ENCODE peak calls at places on chromosomes 1 and 21, in four cellular contexts. T, X, Y and M are unnamed samples. For H3K4me1, the result is how much of the 10 kb centered on the place peaks cover.

GRCh38 chr1:221039616-221040015 is 160.4 kb downstream of the HLX start:
- DNase-seq in T (no peak), X (no peak), Y (no peak), M (no peak)

GRCh38 chr1:225974454-225974853 is 24.7 kb downstream of the SDE2 start:
- DNase-seq in T (peak), X (no peak), Y (no peak), M (peak)

GRCh38 chr1:235215453-235215852 is 54.4 kb upstream of the RBM34 start:
- DNase-seq in T (no peak), X (no peak), Y (no peak), M (no peak)

GRCh38 chr1:227470688-227471087 is 92.7 kb upstream of the ZNF678 start:
- DNase-seq in T (no peak), X (no peak), Y (no peak), M (no peak)

GRCh38 chr1:27520651-27521050 is 30.7 kb upstream of the WASF2 start:
- DNase-seq in T (no peak), X (no peak), Y (no peak), M (no peak)

GRCh38 chr1:245873068-245873467 is 634.0 kb downstream of the SMYD3 start:
- DNase-seq in T (no peak), X (no peak), Y (no peak), M (no peak)

GRCh38 chr1:225603538-225604354 is 49.2 kb downstream of the ENAH start:
- DNase-seq in T (no peak), X (no peak), Y (no peak), M (no peak)

GRCh38 chr1:189185077-189185476 is 1292.6 kb downstream of the BRINP3 start:
- DNase-seq in T (no peak), X (no peak), Y (no peak), M (no peak)

GRCh38 chr1:212722270-212722945 is 22.8 kb upstream of the BATF3 start:
- DNase-seq in T (no peak), X (no peak), Y (no peak), M (no peak)

GRCh38 chr21:41504030-41504429 is 3.9 kb downstream of the TMPRSS2 start:
- DNase-seq in T (no peak), X (no peak), Y (no peak), M (no peak)

GRCh38 chr1:27656157-27656893 is 15.7 kb downstream of the IFI6 start:
- DNase-seq in T (no peak), X (no peak), Y (peak), M (peak)

GRCh38 chr21:46011267-46011967 is 29.8 kb downstream of the COL6A1 start:
- DNase-seq in T (no peak), X (peak), Y (no peak), M (no peak)

GRCh38 chr21:45559216-45560105 is 17.2 kb upstream of the SLC19A1 start:
- DNase-seq in T (no peak), X (peak), Y (no peak), M (peak)

GRCh38 chr21:44555200-44555875 is 3.3 kb downstream of the KRTAP10-3 start:
- DNase-seq in T (no peak), X (peak), Y (no peak), M (peak)

GRCh38 chr1:180272395-180272794 is 42.3 kb downstream of the LHX4 start:
- DNase-seq in T (no peak), X (no peak), Y (no peak), M (no peak)

GRCh38 chr1:10339815-10340214 is 59.0 kb upstream of the PGD start:
- DNase-seq in T (no peak), X (no peak), Y (peak), M (no peak)

GRCh38 chr1:5933050-5933449 is 59.2 kb downstream of the NPHP4 start:
- DNase-seq in T (no peak), X (no peak), Y (no peak), M (no peak)

GRCh38 chr1:89464008-89464407 is 60.6 kb upstream of the LRRC8B start:
- DNase-seq in T (no peak), X (no peak), Y (no peak), M (no peak)

GRCh38 chr1:29709711-29710169 is 473.4 kb downstream of the PTPRU start:
- DNase-seq in T (no peak), X (no peak), Y (no peak), M (no peak)

GRCh38 chr1:194512957-194513356 is 1326.5 kb upstream of the B3GALT2 start:
- DNase-seq in T (no peak), X (no peak), Y (no peak), M (no peak)

GRCh38 chr21:23488245-23488644 is 2119.0 kb downstream of the MRPL39 start:
- DNase-seq in T (no peak), X (no peak), Y (no peak), M (no peak)

GRCh38 chr1:28663871-28664470 is 4.6 kb upstream of the GMEB1 start:
- DNase-seq in T (no peak), X (no peak), Y (no peak), M (no peak)

GRCh38 chr1:165456861-165457260 is 11.9 kb upstream of the RXRG start:
- DNase-seq in T (no peak), X (no peak), Y (no peak), M (no peak)

GRCh38 chr1:160904783-160905616 is 20.0 kb upstream of the ITLN1 start:
- DNase-seq in T (no peak), X (no peak), Y (no peak), M (no peak)

GRCh38 chr21:36747114-36747814 is 48.3 kb downstream of the SIM2 start:
- DNase-seq in T (no peak), X (no peak), Y (no peak), M (no peak)

GRCh38 chr1:180633092-180634045 is 1.5 kb downstream of the XPR1 start:
- DNase-seq in T (no peak), X (no peak), Y (no peak), M (no peak)

GRCh38 chr1:232880354-232880753 is 70.1 kb upstream of the NTPCR start:
- DNase-seq in T (no peak), X (no peak), Y (no peak), M (no peak)

GRCh38 chr1:229952670-229953520 is 114.1 kb upstream of the GALNT2 start:
- DNase-seq in T (no peak), X (no peak), Y (no peak), M (no peak)

GRCh38 chr1:85453640-85454194 is 11.2 kb downstream of the DDAH1 start:
- DNase-seq in T (no peak), X (no peak), Y (no peak), M (no peak)

GRCh38 chr1:234208791-234209190 is 164.5 kb upstream of the COA6 start:
- DNase-seq in T (no peak), X (no peak), Y (no peak), M (no peak)

GRCh38 chr1:75034376-75034775 is 99.8 kb upstream of the LHX8 start:
- DNase-seq in T (no peak), X (no peak), Y (no peak), M (no peak)

GRCh38 chr1:50930965-50931737 is 28.9 kb downstream of the FAF1 start:
- DNase-seq in T (no peak), X (no peak), Y (no peak), M (no peak)

GRCh38 chr1:36287595-36287994 is 18.6 kb upstream of the SH3D21 start:
- DNase-seq in T (no peak), X (no peak), Y (no peak), M (no peak)

GRCh38 chr1:247857986-247858356 is 984 bp downstream of the TRIM58 start:
- DNase-seq in T (no peak), X (no peak), Y (no peak), M (no peak)

GRCh38 chr1:145784409-145784808 is 39.5 kb downstream of the RNF115 start:
- DNase-seq in T (no peak), X (no peak), Y (no peak), M (no peak)

GRCh38 chr21:18030248-18030647 is 211.1 kb upstream of the C21orf91 start:
- DNase-seq in T (no peak), X (no peak), Y (no peak), M (no peak)

DNA sequence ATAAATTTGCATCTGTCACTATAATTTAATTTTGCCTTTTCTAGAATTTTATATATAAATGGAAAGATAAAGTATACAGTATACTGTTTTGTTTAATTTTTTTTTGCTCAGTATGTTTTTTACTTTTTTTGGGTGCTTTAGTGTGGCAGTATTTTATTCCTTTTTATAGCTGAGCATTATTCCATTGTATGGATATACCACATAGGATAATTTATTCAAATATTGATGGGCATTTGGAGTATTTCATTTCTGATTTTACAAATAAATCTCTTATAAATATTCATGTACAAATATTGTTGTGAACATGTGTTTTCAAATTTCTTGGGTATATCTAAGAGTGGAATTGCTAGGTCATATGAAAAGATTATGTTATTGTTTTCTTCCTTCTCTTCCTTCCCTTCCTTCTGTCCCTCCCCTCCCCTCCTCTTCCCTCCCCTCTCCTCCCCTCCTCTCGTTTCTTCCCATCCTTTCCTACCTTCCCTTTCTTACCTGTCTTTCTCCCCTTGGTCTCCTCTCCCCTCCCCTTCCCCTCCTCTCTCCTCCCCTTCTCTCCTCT is 18.5 kb downstream of the SLC35A3 start:
- DNase-seq in T (no peak), X (no peak), Y (no peak), M (no peak)
- H3K4me1 ChIP-seq in T (under half), X (under half), Y (under half), M (under half)

DNA sequence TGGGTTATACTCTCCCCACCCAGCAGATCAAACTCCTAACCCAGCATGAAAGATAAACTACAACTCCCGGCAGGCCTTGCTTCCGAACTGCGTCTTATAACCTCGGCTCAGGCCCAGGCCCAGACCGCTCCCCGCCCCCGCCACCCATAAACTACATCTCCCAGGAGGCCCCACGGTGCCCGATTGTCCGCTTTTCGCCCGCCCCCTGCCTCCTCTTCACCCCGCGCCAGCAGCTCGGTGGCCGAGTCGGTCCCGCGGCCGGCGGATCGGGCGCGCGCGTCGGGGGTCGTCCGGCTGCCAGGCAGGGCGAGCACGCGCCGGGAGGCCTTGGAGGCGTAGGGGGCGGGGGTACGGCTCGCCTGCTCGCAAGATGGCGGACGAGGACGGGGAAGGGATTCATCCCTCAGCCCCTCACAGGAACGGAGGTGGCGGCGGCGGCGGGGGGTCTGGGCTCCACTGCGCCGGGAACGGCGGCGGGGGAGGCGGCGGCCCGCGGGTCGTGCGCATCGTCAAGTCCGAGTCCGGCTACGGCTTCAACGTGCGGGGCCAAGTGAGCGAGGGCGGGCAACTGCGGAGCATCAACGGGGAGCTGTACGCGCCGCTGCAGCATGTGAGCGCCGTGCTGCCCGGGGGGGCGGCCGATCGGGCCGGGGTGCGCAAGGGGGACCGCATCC is at the start of gene SNX27:
- DNase-seq in T (peak), X (peak), Y (peak), M (peak)
- TF ChIP-seq POLR2A in T (peak), X (no peak), Y (peak), M (peak)

DNA sequence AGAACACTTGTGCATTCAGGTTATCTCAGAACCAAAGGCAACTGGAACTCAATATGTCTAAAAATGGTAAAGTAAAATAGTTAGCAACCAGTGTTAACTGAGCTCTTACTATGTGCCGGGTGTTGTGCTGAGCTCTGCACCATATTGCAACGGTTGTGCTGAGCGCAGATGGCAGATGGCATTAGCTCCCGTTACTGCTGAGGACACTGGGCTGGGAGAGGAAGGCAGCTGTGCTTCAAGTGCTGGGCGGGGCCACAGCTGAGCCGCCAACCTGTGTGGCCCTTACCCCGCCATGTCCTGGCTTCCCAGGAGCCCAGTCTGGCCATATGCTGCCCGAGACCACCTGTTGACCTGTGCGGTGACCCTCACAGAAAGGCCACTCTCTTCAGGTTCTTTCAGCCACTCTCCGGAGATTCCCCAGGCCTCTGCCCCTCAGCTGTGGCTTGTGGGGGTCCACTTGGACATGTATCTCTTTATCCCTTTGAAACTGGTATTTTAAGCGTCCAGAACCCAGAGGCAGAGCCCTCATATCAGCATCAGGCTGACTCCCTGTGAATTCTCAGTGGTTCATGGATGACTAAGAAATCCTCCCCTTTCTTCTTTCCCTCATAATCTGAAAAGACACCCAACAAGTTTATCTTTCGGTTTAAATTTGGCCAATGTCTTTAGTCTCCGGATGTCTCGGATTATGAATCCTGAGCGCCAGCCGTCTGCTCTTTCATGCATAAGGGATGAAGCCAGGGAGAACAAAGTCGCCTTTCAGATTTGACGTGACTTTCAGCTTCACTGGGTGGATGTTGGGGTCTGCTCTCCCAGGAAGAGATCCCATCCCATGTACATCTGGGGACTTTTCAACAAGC is 26.4 kb downstream of the LDLRAP1 start:
- DNase-seq in T (no peak), X (no peak), Y (no peak), M (no peak)
- H3K27ac ChIP-seq in T (no peak), X (peak), Y (no peak), M (peak)

DNA sequence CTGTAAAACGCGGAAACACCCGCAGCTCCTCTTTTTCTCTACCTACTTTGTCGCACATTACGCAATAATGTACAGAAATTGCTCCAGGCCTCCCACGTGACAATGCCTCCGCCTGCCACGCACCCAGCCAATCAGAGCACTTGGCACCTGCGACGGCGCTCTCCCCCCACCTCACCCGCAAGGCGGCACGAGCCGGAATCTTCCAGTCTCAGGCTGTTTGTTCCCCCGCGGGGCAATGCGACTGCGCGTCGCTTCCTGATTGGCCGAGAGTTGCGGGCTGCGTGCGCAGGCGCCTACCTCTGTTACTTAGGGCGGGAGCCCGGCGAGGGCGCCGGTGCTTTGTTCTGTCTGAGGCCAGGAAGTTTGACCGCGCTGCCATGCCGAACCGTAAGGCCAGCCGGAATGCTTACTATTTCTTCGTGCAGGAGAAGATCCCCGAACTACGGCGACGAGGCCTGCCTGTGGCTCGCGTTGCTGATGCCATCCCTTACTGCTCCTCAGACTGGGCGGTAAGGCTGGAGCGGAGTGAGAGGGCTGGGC is at the start of gene MAEL:
- DNase-seq in T (no peak), X (no peak), Y (no peak), M (no peak)
- H3K4me1 ChIP-seq in T (under half), X (under half), Y (under half), M (under half)

DNA sequence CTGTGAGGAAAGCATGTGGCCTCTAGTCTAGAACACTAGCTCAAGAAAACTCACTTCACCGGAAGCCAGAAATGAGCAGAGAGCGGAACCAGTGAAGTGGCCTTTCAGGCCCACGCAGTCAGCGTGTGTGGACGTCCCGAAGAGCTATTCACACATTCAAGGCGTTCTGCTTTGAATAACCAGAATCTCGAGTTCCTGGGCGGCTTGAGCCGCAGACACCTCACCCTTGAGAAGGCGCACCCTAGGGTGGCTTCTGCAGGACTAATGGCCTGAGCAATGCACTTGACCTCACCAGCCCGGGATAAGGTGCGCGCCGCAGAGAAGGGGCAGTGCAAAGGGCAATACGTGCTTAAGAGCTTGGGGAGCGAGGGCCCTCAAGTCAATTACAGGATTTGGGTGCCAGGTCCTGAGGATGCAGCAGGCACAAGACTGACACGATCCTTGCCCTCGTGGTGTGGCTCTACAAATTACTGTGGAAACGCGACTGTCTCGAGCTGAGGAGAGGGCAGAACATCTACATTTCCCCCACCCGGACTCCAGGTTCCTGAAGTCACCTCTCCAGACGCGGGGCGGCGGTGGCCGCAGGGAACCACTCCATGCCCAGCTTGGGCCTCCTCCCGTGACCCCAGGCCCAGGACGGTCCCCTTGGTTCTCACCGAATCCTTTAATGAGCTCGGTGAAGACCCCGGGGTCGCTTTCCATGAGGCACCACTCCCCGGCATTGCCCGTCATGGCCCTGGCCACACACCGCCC is 455 bp downstream of the UCHL5 start:
- DNase-seq in T (peak), X (peak), Y (peak), M (peak)
- TF ChIP-seq POLR2A in T (no peak), X (no peak), Y (no peak), M (no peak)

GRCh38 chr1:101282314-101283087 is 45.7 kb downstream of the S1PR1 start:
- DNase-seq in T (no peak), X (no peak), Y (no peak), M (no peak)

GRCh38 chr1:101285922-101286568 is 49.2 kb downstream of the S1PR1 start:
- DNase-seq in T (no peak), X (no peak), Y (no peak), M (no peak)

GRCh38 chr1:101284021-101284420 is 47.2 kb downstream of the S1PR1 start:
- DNase-seq in T (no peak), X (no peak), Y (no peak), M (no peak)

GRCh38 chr1:101283443-101283842 is 46.6 kb downstream of the S1PR1 start:
- DNase-seq in T (no peak), X (no peak), Y (no peak), M (no peak)

DNA sequence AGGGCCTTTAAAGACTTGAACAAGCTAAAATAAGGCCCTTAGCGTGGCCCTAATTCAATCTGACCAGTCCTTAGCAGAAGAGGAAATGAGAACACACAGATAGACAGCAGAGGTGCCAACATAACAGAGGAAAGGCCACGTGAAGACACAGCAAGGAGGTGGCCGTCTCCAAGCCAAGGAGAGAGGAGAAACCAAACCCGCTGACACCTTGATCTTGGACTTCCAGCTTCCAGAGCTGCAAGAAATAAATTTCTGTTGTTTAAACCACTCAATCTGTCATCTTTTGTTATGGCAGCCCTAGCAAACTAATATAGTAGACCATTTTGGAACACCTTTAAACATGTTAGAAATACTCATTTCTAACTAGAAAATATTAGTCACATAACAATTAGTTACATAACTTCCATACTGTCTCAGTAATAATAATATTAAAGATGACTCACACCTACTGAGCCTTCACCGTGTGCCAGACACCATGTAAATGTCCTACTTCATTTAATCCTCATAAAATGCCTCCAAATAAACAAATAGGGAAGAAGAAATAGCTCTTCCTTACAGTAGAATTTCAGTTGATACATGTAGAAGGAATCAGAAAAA is 47.9 kb downstream of the S1PR1 start:
- DNase-seq in T (no peak), X (no peak), Y (no peak), M (no peak)
- H3K27ac ChIP-seq in T (no peak), X (no peak), Y (no peak), M (no peak)

GRCh38 chr1:155946633-155947219 is 5.3 kb downstream of the RXFP4 start:
- DNase-seq in T (no peak), X (no peak), Y (no peak), M (peak)
- H3K4me1 ChIP-seq in T (under half), X (under half), Y (under half), M (under half)